ENCODE peak calls at places on chromosomes 7 and 10, in ten cellular contexts. S is BE2C, M is mesothelial cell of epicardium, Q is GM12865, I is neural progenitor cell, O is HFF-Myc, X is A549, L is AG04449, J is breast epithelium, R is fibroblast of mammary gland. C is an unnamed sample.
A peak's percentile ranks its signal among the peaks of the same experiment; 100 is the strongest.

GRCh38 chr10:58440484-58440883 is 55.3 kb downstream of the TFAM start:
- DNase-seq in Q (no peak), X (no peak), I (no peak), M (no peak), L (no peak), O (no peak), R (no peak), J (no peak), S (no peak), C (no peak)

GRCh38 chr10:33345236-33345635 is 10.8 kb upstream of the NRP1 start:
- DNase-seq in R (peak; percentile 45), I (no peak), Q (no peak), O (no peak), J (no peak), M (no peak), L (no peak), X (no peak), S (peak; percentile 43), C (no peak)

GRCh38 chr7:115941703-115942268 is 88.8 kb downstream of the TFEC start:
- DNase-seq in Q (no peak), O (no peak), M (no peak), R (peak; percentile 49), L (no peak), S (no peak), J (no peak), I (no peak), X (no peak), C (no peak)

GRCh38 chr7:93562106-93562505 is 12.4 kb downstream of the CALCR start:
- DNase-seq in Q (no peak), X (no peak), J (no peak), L (no peak), I (no peak), R (no peak), O (no peak), M (no peak), S (no peak), C (no peak)

GRCh38 chr7:24152356-24152755 is 131.6 kb upstream of the NPY start:
- DNase-seq in M (no peak), O (no peak), L (no peak), J (no peak), X (no peak), S (no peak), R (no peak), I (no peak), Q (no peak), C (no peak)

GRCh38 chr7:123769371-123769770 is 20.6 kb upstream of the WASL start:
- DNase-seq in S (no peak), Q (no peak), I (no peak), J (no peak), M (no peak), R (peak; percentile 89), X (peak; percentile 89), O (peak; percentile 2), L (no peak), C (no peak)

GRCh38 chr7:126979722-126980121 is 273.0 kb downstream of the GRM8 start:
- DNase-seq in L (no peak), O (no peak), R (no peak), S (no peak), J (no peak), X (no peak), Q (no peak), M (no peak), I (no peak), C (no peak)

GRCh38 chr7:36082910-36083309 is 70.1 kb upstream of the EEPD1 start:
- DNase-seq in O (no peak), L (no peak), X (peak; percentile 6), Q (no peak), S (peak; percentile 38), J (no peak), I (peak; percentile 31), M (no peak), R (no peak), C (no peak)

GRCh38 chr7:110291430-110291829 is 799.5 kb upstream of the LRRN3 start:
- DNase-seq in M (no peak), Q (no peak), S (no peak), L (no peak), X (no peak), R (no peak), J (no peak), I (no peak), O (no peak), C (no peak)

GRCh38 chr7:36372156-36372555 is 17.5 kb upstream of the ANLN start:
- DNase-seq in J (no peak), M (no peak), O (no peak), L (no peak), S (peak; percentile 35), I (no peak), R (no peak), X (no peak), Q (no peak), C (peak; percentile 41)

GRCh38 chr7:137879357-137880158 is 32.8 kb upstream of the DGKI start:
- DNase-seq in S (no peak), I (peak; percentile 47), J (no peak), O (no peak), X (no peak), L (no peak), M (no peak), R (peak; percentile 74), Q (peak; percentile 58), C (no peak)

DNA sequence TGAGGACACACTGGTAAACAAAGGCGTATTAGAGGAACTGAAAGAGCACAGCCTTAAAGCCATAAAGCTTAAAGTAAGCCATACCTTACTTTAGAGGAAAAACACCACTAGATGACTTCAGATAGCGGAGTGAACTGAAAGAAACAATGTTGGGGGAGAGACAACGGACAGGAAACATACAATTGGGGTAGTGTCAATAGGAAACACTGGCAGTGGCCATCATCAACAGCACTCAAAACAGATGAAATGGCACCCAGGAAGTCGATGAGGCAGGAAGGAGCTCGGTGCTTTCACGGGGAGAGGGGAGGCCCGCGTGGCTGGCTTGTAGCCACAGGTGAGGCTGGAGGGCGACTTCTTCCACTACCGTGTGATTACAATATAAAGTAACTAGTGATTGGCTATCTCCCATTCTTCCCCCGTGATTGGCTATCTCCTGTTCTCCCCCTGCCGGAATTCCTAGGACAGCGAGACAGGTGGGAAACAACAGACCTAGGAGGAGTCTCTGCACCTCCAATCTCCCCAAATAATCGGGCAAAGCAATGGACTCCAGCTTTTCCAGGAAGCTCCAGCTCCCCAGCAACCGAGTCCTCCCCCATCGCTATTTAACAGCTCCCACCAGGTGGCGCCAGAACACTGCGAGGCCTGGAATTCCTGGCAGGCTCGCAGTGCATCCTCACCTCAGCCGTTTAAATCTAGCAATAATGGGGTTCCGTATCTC is 2.4 kb upstream of the TAS2R38 start:
- DNase-seq in S (peak; percentile 81), M (peak; percentile 50), Q (peak; percentile 66), R (peak; percentile 56), L (no peak), X (peak; percentile 77), O (peak; percentile 2), J (peak; percentile 32), I (peak; percentile 90), C (no peak)
- TF ChIP-seq CTCF in S (peak; percentile 95), M (peak; percentile 80), Q (peak; percentile 84), R (peak; percentile 83), L (peak; percentile 16), X (peak; percentile 98), O (peak; percentile 59), J (peak; percentile 54), I (peak; percentile 97), C (peak; percentile 34)

DNA sequence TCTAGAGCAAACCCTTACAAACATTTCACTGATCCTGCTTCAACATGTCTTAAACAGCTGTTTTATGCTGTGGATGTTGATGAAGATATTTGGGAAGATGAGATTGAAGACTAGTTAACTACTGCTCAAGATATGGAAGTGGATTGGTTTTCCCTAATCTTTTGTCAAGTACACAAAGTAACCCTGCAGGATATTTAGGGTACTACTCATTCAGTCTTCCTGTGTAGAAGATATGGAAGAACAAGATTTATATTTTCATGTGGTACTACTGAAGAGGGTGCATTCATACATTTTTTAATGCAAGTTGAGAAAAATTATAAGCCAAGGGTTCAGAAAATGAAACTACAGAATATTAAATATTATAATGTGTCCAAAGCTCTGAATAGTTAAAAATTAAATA is 18.3 kb upstream of the TMEM140 start:
- DNase-seq in Q (no peak), O (no peak), I (no peak), R (no peak), S (no peak), X (no peak), L (no peak), J (no peak), M (no peak), C (no peak)
- TF ChIP-seq CTCF in Q (no peak), O (no peak), I (no peak), R (no peak), S (no peak), X (no peak), L (no peak), J (no peak), M (peak; percentile 47), C (no peak)

DNA sequence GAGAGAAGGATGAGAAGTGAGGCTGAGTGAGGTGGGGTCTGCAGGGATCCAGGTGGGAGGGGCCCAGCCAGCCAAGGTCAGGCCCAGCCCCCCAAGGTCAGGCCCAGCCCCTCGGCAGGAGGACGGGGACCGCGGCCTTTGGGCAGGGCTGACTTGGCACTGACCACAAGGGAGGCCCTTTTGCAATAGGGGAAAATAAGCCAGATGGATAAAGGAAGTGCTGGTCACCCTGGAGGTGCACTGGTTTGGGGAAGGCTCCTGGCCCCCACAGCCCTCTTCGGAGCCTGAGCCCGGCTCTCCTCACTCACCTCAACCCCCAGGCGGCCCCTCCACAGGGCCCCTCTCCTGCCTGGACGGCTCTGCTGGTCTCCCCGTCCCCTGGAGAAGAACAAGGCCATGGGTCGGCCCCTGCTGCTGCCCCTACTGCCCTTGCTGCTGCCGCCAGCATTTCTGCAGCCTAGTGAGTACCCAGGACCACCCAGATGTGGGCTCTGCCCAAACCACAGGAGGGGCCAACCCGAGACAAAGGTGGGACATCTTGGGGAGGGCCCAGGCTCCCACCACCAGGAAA is at the start of gene PILRA:
- DNase-seq in M (no peak), O (no peak), R (no peak), Q (no peak), L (no peak), S (no peak), X (no peak), I (no peak), J (no peak), C (no peak)
- TF ChIP-seq CTCF in M (no peak), O (no peak), R (no peak), Q (no peak), L (no peak), S (no peak), X (no peak), I (no peak), J (no peak), C (no peak)

GRCh38 chr7:33885290-33886005 is 19.9 kb upstream of the BMPER start:
- DNase-seq in R (no peak), M (no peak), I (no peak), Q (no peak), J (no peak), X (no peak), O (no peak), L (no peak), S (no peak), C (no peak)

GRCh38 chr7:33883566-33883965 is 21.8 kb upstream of the BMPER start:
- DNase-seq in Q (no peak), S (no peak), X (peak; percentile 15), O (no peak), R (no peak), M (no peak), L (no peak), J (no peak), I (no peak), C (no peak)

GRCh38 chr7:33887576-33887975 is 17.8 kb upstream of the BMPER start:
- DNase-seq in I (no peak), R (no peak), O (no peak), M (no peak), X (no peak), J (no peak), L (no peak), S (no peak), Q (no peak), C (no peak)

GRCh38 chr7:33888206-33888605 is 17.1 kb upstream of the BMPER start:
- DNase-seq in I (no peak), J (no peak), X (no peak), S (no peak), L (no peak), O (no peak), Q (no peak), M (no peak), R (no peak), C (no peak)

GRCh38 chr7:33886100-33886623 is 19.2 kb upstream of the BMPER start:
- DNase-seq in O (no peak), L (no peak), X (peak; percentile 51), M (no peak), S (peak; percentile 28), R (peak; percentile 51), Q (no peak), I (peak; percentile 72), J (no peak), C (no peak)
- TF ChIP-seq CTCF in O (peak; percentile 68), L (peak; percentile 65), X (peak; percentile 22), M (peak; percentile 43), S (peak; percentile 30), R (peak; percentile 46), Q (no peak), I (peak; percentile 58), J (no peak), C (peak; percentile 34)

C was measured in BJ.